ENCODE peak calls at places on chromosomes 3 and 15, in six cellular contexts. T is AG04450, X is uterus, D is heart left ventricle, A is mammary epithelial cell, H is tibial nerve. C is an unnamed sample.

GRCh38 chr3:184574552-184575430 is 13.2 kb downstream of the EPHB3 start:
- DNase-seq in T (no peak), X (no peak), D (no peak), A (no peak), H (no peak), C (no peak)

GRCh38 chr3:67006460-67006859 is 8.4 kb downstream of the KBTBD8 start:
- DNase-seq in T (peak; percentile 75), X (no peak), D (no peak), A (no peak), H (no peak), C (no peak)

GRCh38 chr15:52438047-52438446 is 90.6 kb downstream of the MYO5A start:
- DNase-seq in T (no peak), X (no peak), D (peak; percentile 33), A (no peak), H (no peak), C (no peak)

GRCh38 chr3:127461286-127461685 is 129.2 kb downstream of the TPRA1 start:
- DNase-seq in T (no peak), X (no peak), D (no peak), A (no peak), H (no peak), C (no peak)

GRCh38 chr3:32136703-32137102 is 30.3 kb downstream of the GPD1L start:
- DNase-seq in T (no peak), X (no peak), D (no peak), A (no peak), H (no peak), C (no peak)

GRCh38 chr3:184366619-184367321 is 5.3 kb downstream of the POLR2H start:
- DNase-seq in T (no peak), X (no peak), D (no peak), A (no peak), H (no peak), C (no peak)

GRCh38 chr3:131549340-131549739 is 46.6 kb upstream of the MRPL3 start:
- DNase-seq in T (no peak), X (no peak), D (no peak), A (no peak), H (no peak), C (no peak)

GRCh38 chr3:52719618-52720017 is 13.7 kb downstream of the SPCS1 start:
- DNase-seq in T (no peak), X (no peak), D (no peak), A (no peak), H (no peak), C (no peak)

GRCh38 chr3:183208260-183208659 is 44.8 kb upstream of the B3GNT5 start:
- DNase-seq in T (no peak), X (no peak), D (no peak), A (no peak), H (no peak), C (no peak)

GRCh38 chr3:150038830-150039229 is 68.1 kb upstream of the PFN2 start:
- DNase-seq in T (no peak), X (no peak), D (no peak), A (no peak), H (no peak), C (no peak)

GRCh38 chr15:76566276-76566675 is 229.7 kb downstream of the ISL2 start:
- DNase-seq in T (peak; percentile 55), X (no peak), D (no peak), A (no peak), H (no peak), C (no peak)

GRCh38 chr3:16908878-16909277 is 24.1 kb downstream of the PLCL2 start:
- DNase-seq in T (no peak), X (no peak), D (no peak), A (no peak), H (no peak), C (no peak)

DNA sequence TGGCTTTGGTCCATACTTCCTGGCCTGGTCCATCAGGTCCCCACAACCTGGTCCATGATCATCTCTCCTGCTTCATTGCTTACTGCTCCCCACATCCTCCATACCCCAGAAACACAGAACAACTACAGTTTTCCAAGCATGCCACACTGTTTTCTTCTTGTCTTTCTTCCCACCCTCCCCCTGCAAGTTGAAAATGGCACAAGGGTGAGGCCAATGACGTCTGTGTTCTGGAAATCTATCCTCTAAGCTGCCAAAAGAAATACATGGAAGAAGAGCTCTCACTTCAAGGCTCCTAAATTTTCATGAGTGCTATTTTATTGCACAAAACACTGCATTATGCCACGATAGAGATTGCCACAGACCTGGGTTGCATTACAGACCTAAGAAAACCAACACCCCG is 404.4 kb downstream of the VPS13C start:
- DNase-seq in T (no peak), X (peak; percentile 40), D (no peak), A (no peak), H (no peak), C (no peak)
- TF ChIP-seq CTCF in T (no peak), X (no peak), D (no peak), A (no peak), H (no peak), C (no peak)

DNA sequence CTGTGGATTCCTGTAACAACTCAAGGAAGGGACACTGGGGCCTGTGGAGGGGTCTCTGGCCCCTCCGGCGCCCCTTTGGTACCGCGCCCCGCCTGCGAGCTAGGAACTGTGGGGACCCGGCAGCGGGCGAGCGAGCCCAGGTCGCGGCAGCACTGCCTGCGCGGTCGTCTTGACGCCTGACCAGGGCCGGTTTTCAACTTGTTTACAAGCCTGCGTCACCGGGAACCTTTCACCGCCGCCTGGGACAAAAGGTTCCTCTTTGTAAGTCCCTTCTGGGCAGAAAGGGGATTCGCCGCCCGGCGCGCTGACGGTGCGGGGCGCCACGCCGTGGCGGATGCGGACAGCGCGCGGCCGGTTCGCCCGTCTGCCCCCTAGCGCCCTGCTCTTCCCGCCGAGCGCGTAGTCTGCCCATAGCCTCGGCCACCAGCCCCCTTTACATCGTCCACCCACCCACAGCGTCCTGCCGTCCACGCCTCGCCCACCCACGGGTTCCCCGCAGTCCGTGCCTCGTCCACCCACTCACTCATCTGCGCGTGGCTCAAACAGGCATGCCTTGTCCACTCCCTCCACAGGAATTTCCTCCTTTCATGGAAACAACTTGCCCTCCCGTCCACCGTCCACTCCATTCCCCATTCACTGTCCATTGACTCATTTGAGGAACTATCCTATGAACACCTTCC is 5.5 kb upstream of the CFAP100 start:
- DNase-seq in T (peak; percentile 23), X (peak; percentile 88), D (peak; percentile 96), A (peak; percentile 69), H (peak; percentile 91), C (peak; percentile 98)
- H3K27ac ChIP-seq in T (no peak overlapping the region), X (peak overlapping the region; percentile 84), D (peak overlapping the region; percentile 78), A (no peak overlapping the region), H (peak overlapping the region; percentile 98), C (peak overlapping the region; percentile 90)

GRCh38 chr3:172092658-172093057 is 53.3 kb downstream of the FNDC3B start:
- DNase-seq in T (no peak), X (no peak), D (no peak), A (no peak), H (no peak), C (no peak)

GRCh38 chr3:172098698-172099494 is 59.5 kb downstream of the FNDC3B start:
- DNase-seq in T (no peak), X (no peak), D (no peak), A (peak; percentile 44), H (no peak), C (no peak)

GRCh38 chr3:172097585-172097984 is 58.2 kb downstream of the FNDC3B start:
- DNase-seq in T (no peak), X (no peak), D (no peak), A (no peak), H (no peak), C (no peak)

GRCh38 chr3:172096881-172097420 is 57.6 kb downstream of the FNDC3B start:
- DNase-seq in T (no peak), X (no peak), D (no peak), A (peak; percentile 87), H (no peak), C (no peak)

GRCh38 chr3:172094621-172095557 is 55.5 kb downstream of the FNDC3B start:
- DNase-seq in T (no peak), X (no peak), D (no peak), A (no peak), H (no peak), C (no peak)
- H3K4me3 ChIP-seq in T (no peak overlapping the region), X (no peak overlapping the region), D (no peak overlapping the region), A (no peak overlapping the region), H (no peak overlapping the region), C (no peak overlapping the region)

DNA sequence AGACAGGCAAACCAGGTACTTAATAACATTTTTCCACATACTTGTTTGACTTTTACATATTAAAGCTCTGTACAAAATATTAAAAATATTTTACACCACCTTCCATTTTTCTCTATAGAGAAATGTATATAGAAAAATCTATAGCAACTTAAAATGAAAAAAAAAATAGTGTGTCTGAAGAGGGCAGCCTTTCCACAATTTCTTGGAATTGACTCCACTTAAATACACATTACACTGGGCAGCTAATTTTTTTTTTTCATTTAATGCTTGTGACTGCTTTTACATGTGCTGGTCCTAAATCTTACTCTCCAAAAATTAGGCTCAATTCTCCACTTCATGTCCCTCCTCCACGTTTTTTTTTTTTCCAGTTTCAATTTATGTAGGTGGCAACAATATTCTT is 427.0 kb upstream of the RBMS3 start:
- DNase-seq in T (no peak), X (no peak), D (no peak), A (no peak), H (no peak), C (no peak)
- TF ChIP-seq CTCF in T (peak; percentile 25), X (no peak), D (no peak), A (peak; percentile 23), H (no peak), C (no peak)

DNA sequence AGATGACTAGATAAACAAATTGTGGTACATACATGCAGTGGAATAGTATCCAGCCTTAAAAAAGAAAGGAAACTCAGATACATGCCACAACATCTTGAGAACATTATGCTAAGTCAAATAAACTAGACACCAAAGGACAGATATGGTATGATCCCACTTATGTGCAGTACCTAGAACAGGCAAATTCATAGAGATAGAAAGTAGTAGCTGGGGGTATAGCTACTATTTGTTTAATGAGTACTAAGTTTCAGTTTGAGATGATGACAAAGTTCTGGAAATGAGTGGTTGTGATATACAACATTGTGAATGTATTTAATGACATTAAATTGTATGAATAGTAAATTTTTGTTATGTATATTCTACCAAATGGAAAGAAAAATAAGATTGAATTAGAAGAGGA is 477.2 kb upstream of the CFAP20DC start:
- DNase-seq in T (no peak), X (no peak), D (no peak), A (no peak), H (no peak), C (no peak)
- H3K27ac ChIP-seq in T (no peak overlapping the region), X (no peak overlapping the region), D (no peak overlapping the region), A (no peak overlapping the region), H (no peak overlapping the region), C (no peak overlapping the region)

GRCh38 chr3:21017115-21017852 is 733.7 kb downstream of the ZNF385D start:
- DNase-seq in T (no peak), X (no peak), D (no peak), A (peak; percentile 85), H (no peak), C (no peak)

GRCh38 chr3:21024563-21024962 is 726.4 kb downstream of the ZNF385D start:
- DNase-seq in T (no peak), X (no peak), D (no peak), A (no peak), H (no peak), C (no peak)

GRCh38 chr3:21020043-21020442 is 731.0 kb downstream of the ZNF385D start:
- DNase-seq in T (no peak), X (no peak), D (no peak), A (no peak), H (no peak), C (no peak)

DNA sequence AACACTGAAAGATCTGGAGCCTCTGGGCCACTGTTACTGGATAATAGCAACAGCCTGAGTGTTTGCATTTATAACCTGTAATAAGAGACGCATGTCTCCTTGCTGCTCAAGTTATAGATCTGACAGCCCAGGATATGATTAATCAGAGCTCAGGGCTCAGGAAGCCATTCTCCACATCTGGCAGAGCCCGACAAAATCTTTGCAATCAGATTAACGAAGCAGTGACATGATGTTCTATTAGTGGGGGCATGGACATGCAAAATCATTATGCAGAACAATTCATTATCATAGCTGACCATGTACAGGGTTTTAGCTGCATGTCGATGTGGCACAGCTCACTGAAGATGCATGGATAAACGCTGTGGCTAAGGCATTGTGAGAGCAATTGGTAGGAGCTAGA is 730.3 kb downstream of the ZNF385D start:
- DNase-seq in T (no peak), X (no peak), D (no peak), A (no peak), H (no peak), C (no peak)
- H3K4me3 ChIP-seq in T (no peak overlapping the region), X (no peak overlapping the region), D (no peak overlapping the region), A (no peak overlapping the region), H (no peak overlapping the region), C (no peak overlapping the region)